ENCODE peak calls at places on chromosomes 2 and 18, in five cellular contexts. One of them, this sample, is unnamed.

GRCh38 chr2:1907283-1907682 is 163.0 kb upstream of the PXDN start:
- DNase-seq in iPS DF 6.9: no peak
- DNase-seq in endodermal cell: peak; percentile 56
- DNase-seq in right cardiac atrium: no peak
- DNase-seq in body of pancreas: no peak
- DNase-seq in this sample: no peak

GRCh38 chr2:88159955-88160415 is 10.2 kb upstream of the THNSL2 start:
- DNase-seq in iPS DF 6.9: peak; percentile 60
- DNase-seq in endodermal cell: peak; percentile 84
- DNase-seq in right cardiac atrium: no peak
- DNase-seq in body of pancreas: peak; percentile 58
- DNase-seq in this sample: no peak

GRCh38 chr2:49306925-49307324 is 152.6 kb upstream of the FSHR start:
- DNase-seq in iPS DF 6.9: no peak
- DNase-seq in endodermal cell: no peak
- DNase-seq in right cardiac atrium: no peak
- DNase-seq in body of pancreas: no peak
- DNase-seq in this sample: no peak

GRCh38 chr2:151261240-151261976 is at the start of gene RBM43:
- DNase-seq in iPS DF 6.9: no peak
- DNase-seq in endodermal cell: peak; percentile 89
- DNase-seq in right cardiac atrium: peak; percentile 96
- DNase-seq in body of pancreas: peak; percentile 82
- DNase-seq in this sample: peak; percentile 95

GRCh38 chr2:72205546-72205863 is 57.8 kb upstream of the CYP26B1 start:
- DNase-seq in iPS DF 6.9: no peak
- DNase-seq in endodermal cell: no peak
- DNase-seq in right cardiac atrium: no peak
- DNase-seq in body of pancreas: no peak
- DNase-seq in this sample: no peak

GRCh38 chr2:162582357-162582798 is 238.4 kb downstream of the GCA start:
- DNase-seq in iPS DF 6.9: no peak
- DNase-seq in endodermal cell: peak; percentile 76
- DNase-seq in right cardiac atrium: no peak
- DNase-seq in body of pancreas: peak; percentile 58
- DNase-seq in this sample: no peak

GRCh38 chr18:63098014-63098981 is 221.3 kb downstream of the BCL2 start:
- DNase-seq in iPS DF 6.9: no peak
- DNase-seq in endodermal cell: no peak
- DNase-seq in right cardiac atrium: no peak
- DNase-seq in body of pancreas: no peak
- DNase-seq in this sample: no peak

GRCh38 chr18:35252466-35252865 is 11.6 kb downstream of the ZNF397 start:
- DNase-seq in iPS DF 6.9: no peak
- DNase-seq in endodermal cell: no peak
- DNase-seq in right cardiac atrium: no peak
- DNase-seq in body of pancreas: no peak
- DNase-seq in this sample: no peak

GRCh38 chr2:147469471-147469870 is 375.4 kb upstream of the ACVR2A start:
- DNase-seq in iPS DF 6.9: peak; percentile 71
- DNase-seq in endodermal cell: peak; percentile 86
- DNase-seq in right cardiac atrium: no peak
- DNase-seq in body of pancreas: no peak
- DNase-seq in this sample: no peak

GRCh38 chr18:26546875-26547301 is 1.5 kb downstream of the KCTD1 start:
- DNase-seq in iPS DF 6.9: no peak
- DNase-seq in endodermal cell: peak; percentile 81
- DNase-seq in right cardiac atrium: peak; percentile 64
- DNase-seq in body of pancreas: peak; percentile 15
- DNase-seq in this sample: peak; percentile 50

GRCh38 chr2:211306929-211307328 is 750.5 kb downstream of the CPS1 start:
- DNase-seq in iPS DF 6.9: no peak
- DNase-seq in endodermal cell: no peak
- DNase-seq in right cardiac atrium: no peak
- DNase-seq in body of pancreas: no peak
- DNase-seq in this sample: no peak

GRCh38 chr2:57878573-57878910 is 168.1 kb upstream of the VRK2 start:
- DNase-seq in iPS DF 6.9: no peak
- DNase-seq in endodermal cell: no peak
- DNase-seq in right cardiac atrium: no peak
- DNase-seq in body of pancreas: no peak
- DNase-seq in this sample: no peak

GRCh38 chr2:229003256-229003655 is 267.8 kb downstream of the PID1 start:
- DNase-seq in iPS DF 6.9: no peak
- DNase-seq in endodermal cell: no peak
- DNase-seq in right cardiac atrium: no peak
- DNase-seq in body of pancreas: no peak
- DNase-seq in this sample: no peak

GRCh38 chr2:11305958-11306357 is 38.5 kb downstream of the ROCK2 start:
- DNase-seq in iPS DF 6.9: no peak
- DNase-seq in endodermal cell: no peak
- DNase-seq in right cardiac atrium: no peak
- DNase-seq in body of pancreas: no peak
- DNase-seq in this sample: no peak

GRCh38 chr2:41568648-41569047 is 479.2 kb upstream of the PKDCC start:
- DNase-seq in iPS DF 6.9: no peak
- DNase-seq in endodermal cell: no peak
- DNase-seq in right cardiac atrium: no peak
- DNase-seq in body of pancreas: no peak
- DNase-seq in this sample: no peak

GRCh38 chr2:43169987-43170732 is 56.2 kb downstream of the ZFP36L2 start:
- DNase-seq in iPS DF 6.9: no peak
- DNase-seq in endodermal cell: peak; percentile 88
- DNase-seq in right cardiac atrium: peak; percentile 71
- DNase-seq in body of pancreas: peak; percentile 68
- DNase-seq in this sample: peak; percentile 73

GRCh38 chr2:163731735-163732134 is 4.1 kb downstream of the FIGN start:
- DNase-seq in iPS DF 6.9: no peak
- DNase-seq in endodermal cell: no peak
- DNase-seq in right cardiac atrium: no peak
- DNase-seq in body of pancreas: no peak
- DNase-seq in this sample: no peak
- H3K4me3 ChIP-seq in iPS DF 6.9: no peak overlapping the region
- H3K4me3 ChIP-seq in endodermal cell: no peak overlapping the region
- H3K4me3 ChIP-seq in right cardiac atrium: peak overlapping the region; percentile 53
- H3K4me3 ChIP-seq in body of pancreas: no peak overlapping the region
- H3K4me3 ChIP-seq in this sample: peak overlapping the region; percentile 82

GRCh38 chr2:36567711-36568408 is 30.1 kb downstream of the FEZ2 start:
- DNase-seq in iPS DF 6.9: no peak
- DNase-seq in endodermal cell: no peak
- DNase-seq in right cardiac atrium: no peak
- DNase-seq in body of pancreas: no peak
- DNase-seq in this sample: no peak

GRCh38 chr2:36566887-36567286 is 31.1 kb downstream of the FEZ2 start:
- DNase-seq in iPS DF 6.9: no peak
- DNase-seq in endodermal cell: no peak
- DNase-seq in right cardiac atrium: no peak
- DNase-seq in body of pancreas: no peak
- DNase-seq in this sample: no peak

GRCh38 chr2:36569267-36569860 is 28.6 kb downstream of the FEZ2 start:
- DNase-seq in iPS DF 6.9: no peak
- DNase-seq in endodermal cell: no peak
- DNase-seq in right cardiac atrium: no peak
- DNase-seq in body of pancreas: no peak
- DNase-seq in this sample: no peak

GRCh38 chr2:36570416-36570815 is 27.6 kb downstream of the FEZ2 start:
- DNase-seq in iPS DF 6.9: no peak
- DNase-seq in endodermal cell: no peak
- DNase-seq in right cardiac atrium: no peak
- DNase-seq in body of pancreas: no peak
- DNase-seq in this sample: no peak

DNA sequence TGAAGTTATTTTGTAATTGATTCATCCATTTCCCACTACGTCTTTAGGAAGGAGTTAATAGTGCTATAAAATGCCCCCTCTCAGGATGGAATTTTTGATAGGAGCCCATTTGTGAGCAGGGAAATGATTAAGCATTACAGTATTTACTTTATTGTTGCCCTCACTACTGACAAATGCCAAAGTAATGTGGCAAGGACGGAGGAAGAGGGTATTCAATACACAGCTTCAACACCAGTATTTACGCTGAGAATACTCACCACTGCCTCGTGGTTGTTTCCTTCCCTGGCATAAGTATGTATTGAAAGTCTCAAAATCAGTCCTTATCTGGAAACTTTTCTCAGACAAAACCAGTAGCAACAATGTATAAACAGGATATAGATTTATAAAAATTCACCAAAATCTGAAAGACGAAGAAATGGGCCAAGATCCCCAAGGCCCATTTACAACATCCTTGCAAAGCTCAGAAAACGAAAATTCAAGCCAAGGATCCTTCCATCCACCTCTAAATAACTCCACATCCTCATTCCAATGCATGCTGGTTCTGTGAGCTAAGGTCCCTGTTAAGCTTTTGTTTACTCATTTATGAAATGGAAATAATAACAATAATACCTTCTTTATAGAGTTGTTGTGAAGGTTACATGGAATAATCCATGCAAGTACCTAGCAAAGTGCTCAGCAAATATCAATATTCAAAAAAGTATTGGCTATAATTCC is 29.3 kb downstream of the FEZ2 start:
- DNase-seq in iPS DF 6.9: no peak
- DNase-seq in endodermal cell: no peak
- DNase-seq in right cardiac atrium: no peak
- DNase-seq in body of pancreas: no peak
- DNase-seq in this sample: no peak
- H3K27ac ChIP-seq in iPS DF 6.9: no peak overlapping the region
- H3K27ac ChIP-seq in endodermal cell: no peak overlapping the region
- H3K27ac ChIP-seq in right cardiac atrium: no peak overlapping the region
- H3K27ac ChIP-seq in body of pancreas: no peak overlapping the region
- H3K27ac ChIP-seq in this sample: peak overlapping the region; percentile 72

GRCh38 chr2:240831594-240832204 is 11.7 kb upstream of the KIF1A start:
- DNase-seq in iPS DF 6.9: no peak
- DNase-seq in endodermal cell: peak; percentile 71
- DNase-seq in right cardiac atrium: peak; percentile 62
- DNase-seq in body of pancreas: no peak
- DNase-seq in this sample: no peak
- H3K4me3 ChIP-seq in iPS DF 6.9: peak overlapping the region; percentile 41
- H3K4me3 ChIP-seq in endodermal cell: peak overlapping the region; percentile 66
- H3K4me3 ChIP-seq in right cardiac atrium: peak overlapping the region; percentile 21
- H3K4me3 ChIP-seq in body of pancreas: no peak overlapping the region
- H3K4me3 ChIP-seq in this sample: peak overlapping the region; percentile 42

DNA sequence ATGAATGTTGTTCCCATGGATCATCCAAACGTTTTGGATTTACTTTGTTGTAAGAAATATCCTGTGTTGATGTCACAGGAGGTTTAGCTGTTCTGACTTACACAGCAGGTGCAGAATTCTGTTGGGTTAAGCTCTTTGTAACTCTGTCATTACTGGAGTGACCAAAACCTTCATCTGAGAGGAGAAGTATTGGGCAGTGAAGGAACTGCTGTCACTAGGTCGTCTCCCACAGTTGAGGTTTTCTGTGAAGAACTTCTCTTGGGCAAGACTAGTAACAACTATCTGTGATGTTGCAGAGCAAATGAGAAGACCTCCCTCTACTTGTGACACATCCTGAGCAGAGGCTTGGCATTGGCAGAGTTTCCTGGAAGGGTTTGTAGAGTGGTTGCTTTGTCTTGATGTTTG is 2.9 kb downstream of the SPTBN1 start:
- DNase-seq in iPS DF 6.9: no peak
- DNase-seq in endodermal cell: no peak
- DNase-seq in right cardiac atrium: no peak
- DNase-seq in body of pancreas: no peak
- DNase-seq in this sample: no peak
- H3K27ac ChIP-seq in iPS DF 6.9: no peak overlapping the region
- H3K27ac ChIP-seq in endodermal cell: no peak overlapping the region
- H3K27ac ChIP-seq in right cardiac atrium: peak overlapping the region; percentile 85
- H3K27ac ChIP-seq in body of pancreas: no peak overlapping the region
- H3K27ac ChIP-seq in this sample: peak overlapping the region; percentile 87

This sample was measured in psoas muscle.